ENCODE peak calls at places on chromosomes 3 and 15, in six cellular contexts. C is GM23338, H is cardiac muscle cell, O is uterus, S is A549, R is tibial nerve. Y is an unnamed sample.

GRCh38 chr3:106114848-106115247 is 246.0 kb upstream of the CBLB start:
- DNase-seq in C (no peak), H (peak), O (no peak), S (peak), R (no peak), Y (no peak)

GRCh38 chr3:160830792-160831191 is 74.8 kb downstream of the PPM1L start:
- DNase-seq in C (no peak), H (no peak), O (no peak), S (no peak), R (no peak), Y (no peak)

GRCh38 chr15:64845183-64845611 is 3.5 kb downstream of the PLEKHO2 start:
- DNase-seq in C (no peak), H (peak), O (no peak), S (no peak), R (no peak), Y (peak)

GRCh38 chr3:38646062-38646461 is 3.4 kb downstream of the SCN5A start:
- DNase-seq in C (no peak), H (no peak), O (no peak), S (no peak), R (no peak), Y (peak)

GRCh38 chr15:87420017-87420416 is 836.5 kb downstream of the NTRK3 start:
- DNase-seq in C (no peak), H (no peak), O (no peak), S (no peak), R (no peak), Y (no peak)

GRCh38 chr3:50502584-50503423 is 630 bp downstream of the CACNA2D2 start:
- DNase-seq in C (peak), H (no peak), O (no peak), S (no peak), R (no peak), Y (no peak)

GRCh38 chr3:175852560-175852959 is 993.4 kb downstream of the NAALADL2 start:
- DNase-seq in C (no peak), H (no peak), O (no peak), S (no peak), R (no peak), Y (no peak)

GRCh38 chr3:38137615-38138346 is 680 bp upstream of the MYD88 start:
- DNase-seq in C (peak), H (no peak), O (peak), S (no peak), R (no peak), Y (peak)

GRCh38 chr3:194446172-194446571 is 40.6 kb downstream of the ATP13A3 start:
- DNase-seq in C (no peak), H (no peak), O (no peak), S (no peak), R (no peak), Y (no peak)

GRCh38 chr3:12507871-12508281 is 23.6 kb downstream of the TSEN2 start:
- DNase-seq in C (no peak), H (peak), O (peak), S (no peak), R (no peak), Y (peak)

GRCh38 chr3:172749201-172749965 is 1.1 kb upstream of the ECT2 start:
- DNase-seq in C (peak), H (peak), O (peak), S (peak), R (no peak), Y (no peak)

GRCh38 chr15:78438595-78439285 is 724 bp downstream of the IREB2 start:
- DNase-seq in C (peak), H (peak), O (no peak), S (peak), R (no peak), Y (peak)

GRCh38 chr15:68228971-68229385 is 550 bp downstream of the CLN6 start:
- DNase-seq in C (peak), H (no peak), O (peak), S (peak), R (no peak), Y (no peak)

GRCh38 chr15:56837281-56837680 is 81.2 kb upstream of the TCF12 start:
- DNase-seq in C (no peak), H (peak), O (no peak), S (no peak), R (no peak), Y (no peak)

DNA sequence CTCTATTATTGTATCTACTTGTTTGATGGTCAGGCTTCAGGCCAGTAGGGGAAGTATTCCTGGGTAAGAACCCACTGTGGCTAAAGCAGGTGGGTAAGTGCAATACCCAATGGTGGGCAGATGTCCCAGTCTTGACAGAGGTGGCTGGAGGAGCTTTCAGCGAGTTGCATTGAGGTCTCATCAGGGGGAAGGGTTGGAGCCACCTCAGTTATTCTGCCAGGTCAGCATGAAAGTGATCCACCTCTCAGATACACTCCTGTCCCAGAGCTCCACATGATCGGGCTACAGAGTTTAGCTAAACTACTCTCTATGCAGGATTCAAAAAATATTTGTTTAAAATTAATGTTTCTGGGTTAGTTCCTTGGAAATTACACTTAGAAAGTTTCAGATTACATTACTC is 95.8 kb upstream of the WNT7A start:
- DNase-seq in C (no peak), H (no peak), O (no peak), S (no peak), R (no peak), Y (no peak)
- H3K27ac ChIP-seq in C (no peak), H (no peak), O (no peak), S (no peak), R (no peak), Y (no peak)

GRCh38 chr3:189132901-189133300 is 38.9 kb upstream of the TPRG1 start:
- DNase-seq in C (no peak), H (no peak), O (no peak), S (no peak), R (no peak), Y (no peak)
- H3K4me3 ChIP-seq in C (no peak), H (no peak), O (no peak), S (no peak), R (no peak), Y (no peak)

GRCh38 chr15:49370782-49371181 is 52.3 kb upstream of the FGF7 start:
- DNase-seq in C (no peak), H (peak), O (no peak), S (peak), R (no peak), Y (no peak)
- TF ChIP-seq CTCF in C (no peak), H (peak), O (peak), S (peak), R (no peak), Y (no peak)

GRCh38 chr15:76345880-76346665 is 9.5 kb downstream of the ISL2 start:
- DNase-seq in C (peak), H (no peak), O (no peak), S (no peak), R (no peak), Y (no peak)
- H3K27ac ChIP-seq in C (no peak), H (no peak), O (no peak), S (no peak), R (no peak), Y (no peak)

Y was measured in coronary artery.